ENCODE peak calls at places on chromosome 5, in five cellular contexts. One of them, this sample, is unnamed.

GRCh38 chr5:65121880-65122436 is 353.2 kb downstream of the CWC27 start:
- DNase-seq in SK-N-SH: no peak
- DNase-seq in CD8-positive, alpha-beta T cell: no peak
- DNase-seq in breast epithelium: no peak
- DNase-seq in cardiac fibroblast: peak; percentile 95
- DNase-seq in this sample: peak; percentile 88

GRCh38 chr5:179284751-179285191 is 60.5 kb downstream of the ADAMTS2 start:
- DNase-seq in SK-N-SH: peak; percentile 71
- DNase-seq in CD8-positive, alpha-beta T cell: no peak
- DNase-seq in breast epithelium: no peak
- DNase-seq in cardiac fibroblast: peak; percentile 23
- DNase-seq in this sample: peak; percentile 70

GRCh38 chr5:180803181-180804128 is 849 bp upstream of the MGAT1 start:
- DNase-seq in SK-N-SH: peak; percentile 41
- DNase-seq in CD8-positive, alpha-beta T cell: peak; percentile 82
- DNase-seq in breast epithelium: peak; percentile 65
- DNase-seq in cardiac fibroblast: no peak
- DNase-seq in this sample: peak; percentile 46

GRCh38 chr5:37771203-37771611 is 68.6 kb downstream of the GDNF start:
- DNase-seq in SK-N-SH: no peak
- DNase-seq in CD8-positive, alpha-beta T cell: no peak
- DNase-seq in breast epithelium: no peak
- DNase-seq in cardiac fibroblast: no peak
- DNase-seq in this sample: no peak

GRCh38 chr5:97101189-97101910 is 41.1 kb downstream of the LIX1 start:
- DNase-seq in SK-N-SH: no peak
- DNase-seq in CD8-positive, alpha-beta T cell: no peak
- DNase-seq in breast epithelium: no peak
- DNase-seq in cardiac fibroblast: no peak
- DNase-seq in this sample: no peak

GRCh38 chr5:100872409-100873190 is 30.5 kb downstream of the ST8SIA4 start:
- DNase-seq in SK-N-SH: no peak
- DNase-seq in CD8-positive, alpha-beta T cell: no peak
- DNase-seq in breast epithelium: no peak
- DNase-seq in cardiac fibroblast: no peak
- DNase-seq in this sample: no peak

GRCh38 chr5:167012281-167013034 is 1279.0 kb upstream of the WWC1 start:
- DNase-seq in SK-N-SH: no peak
- DNase-seq in CD8-positive, alpha-beta T cell: no peak
- DNase-seq in breast epithelium: no peak
- DNase-seq in cardiac fibroblast: no peak
- DNase-seq in this sample: no peak

GRCh38 chr5:78547731-78548189 is 100.8 kb downstream of the LHFPL2 start:
- DNase-seq in SK-N-SH: no peak
- DNase-seq in CD8-positive, alpha-beta T cell: no peak
- DNase-seq in breast epithelium: peak; percentile 57
- DNase-seq in cardiac fibroblast: peak; percentile 99
- DNase-seq in this sample: peak; percentile 97

GRCh38 chr5:122078116-122078865 is at the start of gene LOX:
- DNase-seq in SK-N-SH: peak; percentile 54
- DNase-seq in CD8-positive, alpha-beta T cell: no peak
- DNase-seq in breast epithelium: peak; percentile 66
- DNase-seq in cardiac fibroblast: peak; percentile 96
- DNase-seq in this sample: peak; percentile 97

GRCh38 chr5:87268126-87268969 is 665 bp downstream of the RASA1 start:
- DNase-seq in SK-N-SH: peak; percentile 79
- DNase-seq in CD8-positive, alpha-beta T cell: peak; percentile 73
- DNase-seq in breast epithelium: peak; percentile 32
- DNase-seq in cardiac fibroblast: peak; percentile 73
- DNase-seq in this sample: peak; percentile 65

GRCh38 chr5:174571662-174572397 is 152.6 kb upstream of the MSX2 start:
- DNase-seq in SK-N-SH: peak; percentile 45
- DNase-seq in CD8-positive, alpha-beta T cell: no peak
- DNase-seq in breast epithelium: peak; percentile 72
- DNase-seq in cardiac fibroblast: peak; percentile 58
- DNase-seq in this sample: peak; percentile 96

GRCh38 chr5:1785984-1786383 is 13.7 kb downstream of the MRPL36 start:
- DNase-seq in SK-N-SH: no peak
- DNase-seq in CD8-positive, alpha-beta T cell: no peak
- DNase-seq in breast epithelium: no peak
- DNase-seq in cardiac fibroblast: no peak
- DNase-seq in this sample: no peak

GRCh38 chr5:67146574-67146973 is 50.0 kb downstream of the CD180 start:
- DNase-seq in SK-N-SH: no peak
- DNase-seq in CD8-positive, alpha-beta T cell: no peak
- DNase-seq in breast epithelium: no peak
- DNase-seq in cardiac fibroblast: no peak
- DNase-seq in this sample: peak; percentile 42

GRCh38 chr5:133907075-133907474 is 61.4 kb downstream of the C5orf15 start:
- DNase-seq in SK-N-SH: peak; percentile 77
- DNase-seq in CD8-positive, alpha-beta T cell: no peak
- DNase-seq in breast epithelium: no peak
- DNase-seq in cardiac fibroblast: no peak
- DNase-seq in this sample: no peak

GRCh38 chr5:178108966-178109365 is 4.4 kb upstream of the N4BP3 start:
- DNase-seq in SK-N-SH: no peak
- DNase-seq in CD8-positive, alpha-beta T cell: no peak
- DNase-seq in breast epithelium: no peak
- DNase-seq in cardiac fibroblast: no peak
- DNase-seq in this sample: no peak

GRCh38 chr5:176535101-176535654 is 2.0 kb downstream of the RNF44 start:
- DNase-seq in SK-N-SH: no peak
- DNase-seq in CD8-positive, alpha-beta T cell: no peak
- DNase-seq in breast epithelium: no peak
- DNase-seq in cardiac fibroblast: no peak
- DNase-seq in this sample: no peak

GRCh38 chr5:428754-429452 is 14.1 kb upstream of the EXOC3 start:
- DNase-seq in SK-N-SH: no peak
- DNase-seq in CD8-positive, alpha-beta T cell: no peak
- DNase-seq in breast epithelium: no peak
- DNase-seq in cardiac fibroblast: no peak
- DNase-seq in this sample: no peak

GRCh38 chr5:115461506-115462290 is 82.9 kb downstream of the FEM1C start:
- DNase-seq in SK-N-SH: no peak
- DNase-seq in CD8-positive, alpha-beta T cell: no peak
- DNase-seq in breast epithelium: no peak
- DNase-seq in cardiac fibroblast: peak; percentile 92
- DNase-seq in this sample: peak; percentile 56

GRCh38 chr5:151238303-151238741 is 14.4 kb upstream of the CCDC69 start:
- DNase-seq in SK-N-SH: no peak
- DNase-seq in CD8-positive, alpha-beta T cell: no peak
- DNase-seq in breast epithelium: no peak
- DNase-seq in cardiac fibroblast: no peak
- DNase-seq in this sample: no peak
- H3K4me3 ChIP-seq in SK-N-SH: no peak overlapping the region
- H3K4me3 ChIP-seq in CD8-positive, alpha-beta T cell: peak overlapping the region; percentile 1
- H3K4me3 ChIP-seq in breast epithelium: no peak overlapping the region
- H3K4me3 ChIP-seq in cardiac fibroblast: peak overlapping the region; percentile 13
- H3K4me3 ChIP-seq in this sample: peak overlapping the region; percentile 39

GRCh38 chr5:10689391-10690081 is 71.5 kb downstream of the DAP start:
- DNase-seq in SK-N-SH: peak; percentile 60
- DNase-seq in CD8-positive, alpha-beta T cell: no peak
- DNase-seq in breast epithelium: no peak
- DNase-seq in cardiac fibroblast: peak; percentile 64
- DNase-seq in this sample: peak; percentile 62
- TF ChIP-seq CTCF in SK-N-SH: peak; percentile 44
- TF ChIP-seq CTCF in CD8-positive, alpha-beta T cell: no peak
- TF ChIP-seq CTCF in breast epithelium: no peak
- TF ChIP-seq CTCF in cardiac fibroblast: peak; percentile 54
- TF ChIP-seq CTCF in this sample: peak; percentile 47

GRCh38 chr5:52989025-52989780 is at the start of gene ITGA2:
- DNase-seq in SK-N-SH: peak; percentile 77
- DNase-seq in CD8-positive, alpha-beta T cell: peak; percentile 10
- DNase-seq in breast epithelium: peak; percentile 48
- DNase-seq in cardiac fibroblast: peak; percentile 57
- DNase-seq in this sample: peak; percentile 70

GRCh38 chr5:52990531-52990925 is 1.4 kb downstream of the ITGA2 start:
- DNase-seq in SK-N-SH: no peak
- DNase-seq in CD8-positive, alpha-beta T cell: no peak
- DNase-seq in breast epithelium: no peak
- DNase-seq in cardiac fibroblast: no peak
- DNase-seq in this sample: no peak

GRCh38 chr5:52989781-52990530 is 804 bp downstream of the ITGA2 start:
- DNase-seq in SK-N-SH: peak; percentile 73
- DNase-seq in CD8-positive, alpha-beta T cell: peak; percentile 8
- DNase-seq in breast epithelium: peak; percentile 32
- DNase-seq in cardiac fibroblast: peak; percentile 64
- DNase-seq in this sample: peak; percentile 66

GRCh38 chr5:52987711-52988329 is 1.3 kb upstream of the ITGA2 start:
- DNase-seq in SK-N-SH: no peak
- DNase-seq in CD8-positive, alpha-beta T cell: no peak
- DNase-seq in breast epithelium: peak; percentile 22
- DNase-seq in cardiac fibroblast: peak; percentile 71
- DNase-seq in this sample: no peak

GRCh38 chr5:52988335-52989024 is 672 bp upstream of the ITGA2 start:
- DNase-seq in SK-N-SH: peak; percentile 6
- DNase-seq in CD8-positive, alpha-beta T cell: no peak
- DNase-seq in breast epithelium: no peak
- DNase-seq in cardiac fibroblast: no peak
- DNase-seq in this sample: no peak
- H3K4me3 ChIP-seq in SK-N-SH: peak overlapping the region; percentile 83
- H3K4me3 ChIP-seq in CD8-positive, alpha-beta T cell: peak overlapping the region; percentile 51
- H3K4me3 ChIP-seq in breast epithelium: peak overlapping the region; percentile 75
- H3K4me3 ChIP-seq in cardiac fibroblast: peak overlapping the region; percentile 81
- H3K4me3 ChIP-seq in this sample: peak overlapping the region; percentile 81

GRCh38 chr5:127042593-127042992 is 12.2 kb upstream of the MARCHF3 start:
- DNase-seq in SK-N-SH: peak; percentile 12
- DNase-seq in CD8-positive, alpha-beta T cell: no peak
- DNase-seq in breast epithelium: no peak
- DNase-seq in cardiac fibroblast: peak; percentile 49
- DNase-seq in this sample: peak; percentile 30
- TF ChIP-seq CTCF in SK-N-SH: peak; percentile 52
- TF ChIP-seq CTCF in CD8-positive, alpha-beta T cell: no peak
- TF ChIP-seq CTCF in breast epithelium: no peak
- TF ChIP-seq CTCF in cardiac fibroblast: peak; percentile 36
- TF ChIP-seq CTCF in this sample: peak; percentile 39